ENCODE peak calls at places on chromosome 14, in four cellular contexts. N is lower lobe of right lung, F is GM06990, B is ovary. Z is an unnamed sample.

GRCh38 chr14:83170165-83170564 is 1636.5 kb upstream of the SEL1L start:
- DNase-seq in N (no peak), F (no peak), B (no peak), Z (no peak)

GRCh38 chr14:99258341-99258781 is 13.6 kb downstream of the BCL11B start:
- DNase-seq in N (no peak), F (no peak), B (no peak), Z (no peak)

GRCh38 chr14:51209457-51209856 is 30.6 kb upstream of the TMX1 start:
- DNase-seq in N (no peak), F (no peak), B (no peak), Z (no peak)

GRCh38 chr14:34582117-34582680 is 42.7 kb upstream of the EAPP start:
- DNase-seq in N (no peak), F (no peak), B (peak; percentile 7), Z (no peak)

GRCh38 chr14:90088160-90088559 is 26.4 kb downstream of the KCNK13 start:
- DNase-seq in N (no peak), F (no peak), B (no peak), Z (no peak)

GRCh38 chr14:23529016-23529740 is 22.4 kb downstream of the ZFHX2 start:
- DNase-seq in N (no peak), F (no peak), B (no peak), Z (no peak)

GRCh38 chr14:100653409-100653808 is 66.2 kb upstream of the BEGAIN start:
- DNase-seq in N (no peak), F (no peak), B (no peak), Z (no peak)

GRCh38 chr14:59116984-59117415 is 71.5 kb upstream of the DAAM1 start:
- DNase-seq in N (no peak), F (peak; percentile 52), B (no peak), Z (no peak)

GRCh38 chr14:75494898-75495297 is 27.4 kb upstream of the BATF start:
- DNase-seq in N (no peak), F (no peak), B (no peak), Z (no peak)

GRCh38 chr14:54572316-54572715 is 5.4 kb downstream of the SAMD4A start:
- DNase-seq in N (no peak), F (no peak), B (no peak), Z (no peak)

GRCh38 chr14:89675590-89675989 is 258.6 kb upstream of the FOXN3 start:
- DNase-seq in N (no peak), F (no peak), B (no peak), Z (no peak)

GRCh38 chr14:35335388-35336092 is 43.4 kb downstream of the PSMA6 start:
- DNase-seq in N (no peak), F (no peak), B (peak; percentile 83), Z (peak; percentile 51)

GRCh38 chr14:79091381-79091963 is 921.3 kb downstream of the NRXN3 start:
- DNase-seq in N (no peak), F (no peak), B (no peak), Z (no peak)

GRCh38 chr14:50541159-50541567 is 8.8 kb upstream of the MAP4K5 start:
- DNase-seq in N (no peak), F (no peak), B (no peak), Z (no peak)

GRCh38 chr14:26596722-26597030 is 1.2 kb downstream of the NOVA1 start:
- DNase-seq in N (no peak), F (no peak), B (peak; percentile 40), Z (no peak)

GRCh38 chr14:74492413-74493342 is at the start of gene NPC2:
- DNase-seq in N (no peak), F (no peak), B (no peak), Z (no peak)

GRCh38 chr14:68711551-68712437 is 81.1 kb downstream of the ZFP36L1 start:
- DNase-seq in N (no peak), F (no peak), B (no peak), Z (no peak)

GRCh38 chr14:35301334-35302210 is 9.4 kb downstream of the PSMA6 start:
- DNase-seq in N (no peak), F (no peak), B (no peak), Z (no peak)

GRCh38 chr14:41498959-41499358 is 107.7 kb upstream of the LRFN5 start:
- DNase-seq in N (no peak), F (no peak), B (no peak), Z (no peak)

GRCh38 chr14:100290607-100291304 is 15.5 kb downstream of the SLC25A29 start:
- DNase-seq in N (no peak), F (no peak), B (peak; percentile 27), Z (peak; percentile 61)

GRCh38 chr14:67886221-67886620 is 66.6 kb downstream of the RAD51B start:
- DNase-seq in N (no peak), F (no peak), B (no peak), Z (no peak)

GRCh38 chr14:71485833-71486232 is 446.4 kb upstream of the RGS6 start:
- DNase-seq in N (no peak), F (no peak), B (no peak), Z (no peak)

GRCh38 chr14:49999216-49999761 is 106.4 kb downstream of the ARF6 start:
- DNase-seq in N (peak; percentile 87), F (peak; percentile 72), B (no peak), Z (peak; percentile 89)

GRCh38 chr14:56474419-56475022 is 105.1 kb upstream of the TMEM260 start:
- DNase-seq in N (no peak), F (no peak), B (no peak), Z (no peak)

GRCh38 chr14:35164849-35165248 is 42.5 kb downstream of the PRORP start:
- DNase-seq in N (no peak), F (no peak), B (no peak), Z (no peak)

GRCh38 chr14:33254876-33255275 is 316.2 kb downstream of the NPAS3 start:
- DNase-seq in N (no peak), F (no peak), B (no peak), Z (no peak)

GRCh38 chr14:53054457-53054856 is 98.7 kb downstream of the DDHD1 start:
- DNase-seq in N (no peak), F (no peak), B (no peak), Z (no peak)

GRCh38 chr14:55000381-55000780 is 26.5 kb downstream of the WDHD1 start:
- DNase-seq in N (no peak), F (no peak), B (no peak), Z (no peak)

GRCh38 chr14:83826838-83827237 is 1703.1 kb upstream of the FLRT2 start:
- DNase-seq in N (no peak), F (no peak), B (no peak), Z (no peak)

GRCh38 chr14:20631821-20632389 is 9.6 kb downstream of the OR6S1 start:
- DNase-seq in N (peak; percentile 64), F (peak; percentile 42), B (peak; percentile 83), Z (peak; percentile 83)

GRCh38 chr14:59566725-59567124 is 9.9 kb downstream of the CCDC175 start:
- DNase-seq in N (no peak), F (no peak), B (no peak), Z (no peak)

GRCh38 chr14:51716610-51717009 is 64.9 kb downstream of the FRMD6 start:
- DNase-seq in N (no peak), F (no peak), B (no peak), Z (no peak)

GRCh38 chr14:69882086-69882864 is 3.1 kb downstream of the SMOC1 start:
- DNase-seq in N (no peak), F (no peak), B (no peak), Z (no peak)
- H3K27me3 ChIP-seq in N (peaks cover 43% of the 10 kb centered on the region), F (peaks cover 3% of the 10 kb centered on the region), B (no peaks in the 10 kb centered on the region), Z (peaks cover 30% of the 10 kb centered on the region)

DNA sequence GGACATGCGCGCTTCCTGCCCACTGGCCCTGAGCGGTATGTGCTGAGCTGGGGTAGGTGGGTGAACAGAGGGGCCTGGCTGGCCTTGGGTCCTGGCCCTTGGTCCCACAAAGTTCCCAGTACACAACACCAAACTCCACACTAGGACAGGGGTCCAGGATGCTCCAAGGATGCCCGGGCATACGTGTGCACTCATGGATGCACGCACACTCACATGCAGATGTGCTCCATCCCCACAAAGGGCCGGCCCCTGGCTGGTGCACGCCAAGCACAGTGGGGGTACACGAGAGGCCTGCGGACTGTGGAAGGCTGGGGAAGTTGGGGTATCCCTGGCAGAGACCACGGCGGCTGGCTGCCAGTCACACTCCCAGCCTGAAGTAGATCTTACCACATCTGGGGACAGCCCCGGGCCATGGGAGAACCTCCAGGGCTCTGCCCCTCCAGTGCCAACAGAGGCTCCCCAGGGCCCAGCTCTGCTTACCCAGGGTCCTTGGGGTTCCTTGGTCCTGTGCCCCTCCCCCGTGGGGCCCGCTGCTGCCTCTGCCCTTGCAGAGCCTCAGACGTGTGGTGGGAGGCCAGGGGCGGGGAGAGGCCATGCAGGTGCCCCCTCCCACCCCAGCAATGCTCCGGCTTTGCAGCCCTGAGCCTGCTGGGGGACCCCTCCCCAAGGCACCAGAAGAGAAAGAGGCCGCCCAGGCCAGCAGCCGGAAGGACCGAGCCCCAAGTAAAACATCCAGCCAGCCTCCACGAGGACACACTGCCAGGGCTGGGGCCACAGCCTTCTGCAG is 24.0 kb upstream of the NUDT14 start:
- DNase-seq in N (no peak), F (no peak), B (no peak), Z (no peak)
- H3K4me3 ChIP-seq in N (no peak overlapping the region), F (no peak overlapping the region), B (no peak overlapping the region), Z (no peak overlapping the region)

GRCh38 chr14:64417042-64417770 is 29.1 kb downstream of the MTHFD1 start:
- DNase-seq in N (no peak), F (no peak), B (no peak), Z (no peak)
- H3K27me3 ChIP-seq in N (no peaks in the 10 kb centered on the region), F (no peaks in the 10 kb centered on the region), B (no peaks in the 10 kb centered on the region), Z (no peaks in the 10 kb centered on the region)

GRCh38 chr14:104513641-104514046 is 65.9 kb upstream of the C14orf180 start:
- DNase-seq in N (no peak), F (no peak), B (no peak), Z (no peak)

GRCh38 chr14:104510216-104510615 is 69.3 kb upstream of the C14orf180 start:
- DNase-seq in N (no peak), F (no peak), B (no peak), Z (no peak)

GRCh38 chr14:104512771-104513640 is 66.6 kb upstream of the C14orf180 start:
- DNase-seq in N (no peak), F (no peak), B (no peak), Z (no peak)

GRCh38 chr14:104510794-104511611 is 68.6 kb upstream of the C14orf180 start:
- DNase-seq in N (no peak), F (no peak), B (no peak), Z (no peak)

GRCh38 chr14:104512061-104512460 is 67.5 kb upstream of the C14orf180 start:
- DNase-seq in N (no peak), F (no peak), B (no peak), Z (no peak)
- H3K4me3 ChIP-seq in N (no peak overlapping the region), F (no peak overlapping the region), B (no peak overlapping the region), Z (no peak overlapping the region)

GRCh38 chr14:104138098-104138890 is at the start of gene KIF26A:
- DNase-seq in N (peak; percentile 44), F (no peak), B (peak; percentile 60), Z (peak; percentile 79)
- H3K27me3 ChIP-seq in N (peaks cover 63% of the 10 kb centered on the region), F (peaks cover 2% of the 10 kb centered on the region), B (no peaks in the 10 kb centered on the region), Z (peaks cover 73% of the 10 kb centered on the region)

DNA sequence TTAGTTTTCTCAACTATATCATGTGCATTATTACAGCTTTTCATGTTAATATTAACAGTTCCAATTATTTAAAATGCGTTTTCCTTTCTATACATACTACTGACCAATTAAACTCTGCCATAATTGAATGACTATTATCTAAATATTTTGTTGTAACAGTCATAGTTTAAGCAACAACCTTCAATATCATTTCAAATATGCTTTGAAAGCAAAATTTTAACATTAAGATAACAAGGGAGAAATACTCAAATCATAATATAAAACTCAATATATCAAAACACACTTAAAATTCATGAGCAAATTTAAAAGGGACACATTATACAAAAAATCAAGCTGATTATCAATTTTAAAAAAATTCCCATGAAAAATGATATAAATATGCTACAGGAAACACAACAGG is 40.5 kb downstream of the COCH start:
- DNase-seq in N (no peak), F (no peak), B (no peak), Z (no peak)
- H3K4me3 ChIP-seq in N (no peak overlapping the region), F (no peak overlapping the region), B (no peak overlapping the region), Z (no peak overlapping the region)